ENCODE peak calls at places on chromosomes 16 and 17, in six cellular contexts. R is activated CD4-positive, alpha-beta T cell treated with anti-CD3 and anti-CD28 coated beads for 36 hours; Z is fibroblast of the aortic adventitia; U is HTR-8/SVneo; X is GOT3; F is memory B cell. A is an unnamed sample.

GRCh38 chr17:69732272-69732671 is 317.8 kb downstream of the MAP2K6 start:
- DNase-seq in R (no peak), Z (peak), U (no peak), X (no peak), F (no peak), A (no peak)

GRCh38 chr17:40069751-40070643 is 7.2 kb downstream of the THRA start:
- DNase-seq in R (peak), Z (peak), U (no peak), X (no peak), F (peak), A (peak)

GRCh38 chr17:57561072-57561861 is 183.8 kb downstream of the CCDC182 start:
- DNase-seq in R (no peak), Z (no peak), U (no peak), X (no peak), F (no peak), A (no peak)

GRCh38 chr17:3893003-3893719 is at the start of gene CAMKK1:
- DNase-seq in R (peak), Z (peak), U (peak), X (peak), F (peak), A (peak)

GRCh38 chr17:60089097-60089844 is 10.6 kb upstream of the HEATR6 start:
- DNase-seq in R (no peak), Z (no peak), U (no peak), X (no peak), F (peak), A (no peak)

GRCh38 chr17:28524476-28525415 is 18.6 kb downstream of the FOXN1 start:
- DNase-seq in R (no peak), Z (peak), U (peak), X (no peak), F (no peak), A (no peak)

GRCh38 chr17:40111221-40112128 is 10.3 kb upstream of the MSL1 start:
- DNase-seq in R (peak), Z (peak), U (peak), X (peak), F (peak), A (peak)

GRCh38 chr17:55120651-55121050 is 144.1 kb upstream of the HLF start:
- DNase-seq in R (no peak), Z (no peak), U (no peak), X (no peak), F (no peak), A (no peak)

GRCh38 chr17:8939496-8940334 is 25.8 kb downstream of the PIK3R5 start:
- DNase-seq in R (peak), Z (no peak), U (no peak), X (no peak), F (no peak), A (no peak)

GRCh38 chr17:79695293-79696158 is 35.2 kb upstream of the ENPP7 start:
- DNase-seq in R (no peak), Z (peak), U (no peak), X (no peak), F (no peak), A (peak)

GRCh38 chr16:88264641-88265285 is 118.0 kb upstream of the ZNF469 start:
- DNase-seq in R (peak), Z (peak), U (peak), X (peak), F (peak), A (peak)

GRCh38 chr17:80449194-80449929 is 27.0 kb downstream of the NPTX1 start:
- DNase-seq in R (no peak), Z (no peak), U (no peak), X (no peak), F (no peak), A (no peak)

GRCh38 chr17:79459003-79459655 is 151.7 kb downstream of the RBFOX3 start:
- DNase-seq in R (no peak), Z (no peak), U (no peak), X (no peak), F (no peak), A (no peak)

GRCh38 chr17:49764559-49765180 is 739 bp upstream of the FAM117A start:
- DNase-seq in R (no peak), Z (no peak), U (no peak), X (no peak), F (no peak), A (no peak)

GRCh38 chr16:48836641-48837040 is 226.7 kb upstream of the N4BP1 start:
- DNase-seq in R (no peak), Z (no peak), U (no peak), X (no peak), F (no peak), A (no peak)

GRCh38 chr16:73473713-73474112 is 425.8 kb upstream of the ZFHX3 start:
- DNase-seq in R (no peak), Z (no peak), U (no peak), X (no peak), F (no peak), A (no peak)

GRCh38 chr17:74814453-74814852 is 38.3 kb upstream of the NAT9 start:
- DNase-seq in R (peak), Z (no peak), U (no peak), X (no peak), F (no peak), A (no peak)

GRCh38 chr16:27636453-27637200 is 86.7 kb downstream of the KATNIP start:
- DNase-seq in R (no peak), Z (no peak), U (no peak), X (no peak), F (no peak), A (no peak)

GRCh38 chr16:77788196-77789084 is at the start of gene VAT1L:
- DNase-seq in R (peak), Z (peak), U (peak), X (no peak), F (no peak), A (no peak)

GRCh38 chr17:81083125-81083765 is 48.3 kb downstream of the BAIAP2 start:
- DNase-seq in R (no peak), Z (no peak), U (no peak), X (no peak), F (no peak), A (no peak)

GRCh38 chr17:47251421-47251940 is 2.1 kb upstream of the ITGB3 start:
- DNase-seq in R (no peak), Z (no peak), U (no peak), X (no peak), F (no peak), A (no peak)

GRCh38 chr17:10135539-10136257 is 62.7 kb downstream of the GAS7 start:
- DNase-seq in R (peak), Z (peak), U (peak), X (no peak), F (no peak), A (no peak)

GRCh38 chr16:81369888-81370504 is 55.2 kb downstream of the GAN start:
- DNase-seq in R (no peak), Z (no peak), U (no peak), X (no peak), F (no peak), A (no peak)

GRCh38 chr17:38870259-38871165 is 654 bp downstream of the LASP1 start:
- DNase-seq in R (peak), Z (peak), U (peak), X (no peak), F (peak), A (peak)

GRCh38 chr17:81418710-81419332 is 23.6 kb downstream of the BAHCC1 start:
- DNase-seq in R (no peak), Z (peak), U (no peak), X (no peak), F (no peak), A (no peak)

GRCh38 chr16:4350787-4351659 is at the start of gene PAM16:
- DNase-seq in R (peak), Z (peak), U (peak), X (peak), F (peak), A (peak)

GRCh38 chr16:84383106-84383505 is 14.8 kb downstream of the ATP2C2 start:
- DNase-seq in R (no peak), Z (no peak), U (no peak), X (no peak), F (no peak), A (no peak)

GRCh38 chr16:17345043-17345442 is 125.7 kb downstream of the XYLT1 start:
- DNase-seq in R (peak), Z (peak), U (no peak), X (no peak), F (no peak), A (no peak)

GRCh38 chr17:42363767-42364585 is 24.3 kb downstream of the STAT3 start:
- DNase-seq in R (peak), Z (peak), U (no peak), X (no peak), F (no peak), A (no peak)

GRCh38 chr16:20865420-20866126 is 34.6 kb downstream of the DCUN1D3 start:
- DNase-seq in R (no peak), Z (peak), U (peak), X (no peak), F (no peak), A (peak)

GRCh38 chr16:72877374-72878028 is 170.4 kb downstream of the ZFHX3 start:
- DNase-seq in R (no peak), Z (peak), U (peak), X (no peak), F (no peak), A (peak)

GRCh38 chr17:29565643-29566472 is 979 bp downstream of the ABHD15 start:
- DNase-seq in R (peak), Z (no peak), U (peak), X (no peak), F (no peak), A (no peak)

GRCh38 chr17:83117594-83117993 is 38.2 kb downstream of the METRNL start:
- DNase-seq in R (no peak), Z (no peak), U (no peak), X (no peak), F (no peak), A (no peak)

GRCh38 chr17:15463363-15463762 is 4.1 kb downstream of the CDRT4 start:
- DNase-seq in R (no peak), Z (peak), U (peak), X (no peak), F (no peak), A (peak)

GRCh38 chr17:77266891-77267341 is 126.1 kb downstream of the SEC14L1 start:
- DNase-seq in R (peak), Z (no peak), U (no peak), X (no peak), F (no peak), A (no peak)

A was measured in LHCN-M2.